ENCODE peak calls at places on chromosomes 6 and 20, in ten cellular contexts. T is astrocyte of the spinal cord, H is GM13977, I is progenitor cell of endocrine pancreas, R is pancreas, C is psoas muscle, S is AG09319, D is lower leg skin, U is sigmoid colon, P is endothelial cell. N is an unnamed sample.

GRCh38 chr6:10099086-10099499 is 315.8 kb downstream of the TFAP2A start:
- DNase-seq in I (no peak), C (no peak), U (no peak), S (no peak), H (no peak), R (peak), D (no peak), T (no peak), P (no peak), N (no peak)

GRCh38 chr20:58647814-58648501 is 3.1 kb upstream of the STX16 start:
- DNase-seq in U (peak), D (no peak), S (no peak), C (no peak), P (no peak), R (no peak), T (peak), H (no peak), I (no peak), N (no peak)

GRCh38 chr20:10673831-10674683 is at the start of gene JAG1:
- DNase-seq in R (peak), I (peak), T (peak), U (peak), P (peak), H (peak), C (peak), S (peak), D (peak), N (peak)

GRCh38 chr6:121686611-121687023 is 251.2 kb downstream of the GJA1 start:
- DNase-seq in I (peak), D (no peak), S (no peak), H (no peak), T (no peak), U (no peak), C (no peak), P (no peak), R (peak), N (no peak)

GRCh38 chr20:18943542-18943941 is 130.0 kb downstream of the SCP2D1 start:
- DNase-seq in T (no peak), S (no peak), D (no peak), H (no peak), I (no peak), R (no peak), U (no peak), P (no peak), C (peak), N (no peak)

GRCh38 chr20:52268184-52268583 is 76.6 kb upstream of the ZFP64 start:
- DNase-seq in I (no peak), D (no peak), R (no peak), S (peak), H (no peak), T (peak), U (no peak), C (no peak), P (no peak), N (no peak)

GRCh38 chr6:88725111-88725711 is 238.2 kb downstream of the RNGTT start:
- DNase-seq in T (peak), U (no peak), R (no peak), D (no peak), S (no peak), I (peak), P (peak), H (no peak), C (peak), N (peak)

GRCh38 chr20:14687317-14687716 is 349.9 kb upstream of the FLRT3 start:
- DNase-seq in I (no peak), T (no peak), H (no peak), U (no peak), D (no peak), S (no peak), C (no peak), P (no peak), R (no peak), N (no peak)

GRCh38 chr6:166608819-166609218 is 18.2 kb downstream of the RPS6KA2 start:
- DNase-seq in I (no peak), D (no peak), H (no peak), C (no peak), S (peak), T (no peak), R (no peak), P (no peak), U (no peak), N (no peak)

GRCh38 chr6:80460396-80460912 is 354.0 kb downstream of the BCKDHB start:
- DNase-seq in D (no peak), S (no peak), C (no peak), T (peak), I (no peak), R (no peak), U (no peak), H (no peak), P (no peak), N (no peak)

GRCh38 chr6:31940256-31940664 is 5.6 kb upstream of the CFB start:
- DNase-seq in T (peak), I (no peak), P (no peak), C (no peak), U (no peak), H (no peak), D (no peak), R (no peak), S (no peak), N (no peak)

GRCh38 chr6:96016781-96017180 is 1.0 kb downstream of the FUT9 start:
- DNase-seq in R (no peak), U (no peak), I (no peak), P (no peak), H (no peak), S (no peak), T (no peak), D (no peak), C (no peak), N (no peak)

GRCh38 chr6:30013296-30013922 is 47.7 kb upstream of the POLR1H start:
- DNase-seq in S (no peak), P (no peak), T (no peak), D (no peak), C (no peak), U (no peak), R (no peak), H (peak), I (peak), N (peak)

GRCh38 chr20:45821942-45822341 is 5.2 kb downstream of the TNNC2 start:
- DNase-seq in P (no peak), S (no peak), C (no peak), T (no peak), U (no peak), H (no peak), I (no peak), R (no peak), D (no peak), N (no peak)

GRCh38 chr20:38875170-38875993 is 50.8 kb upstream of the FAM83D start:
- DNase-seq in U (no peak), S (no peak), I (no peak), D (no peak), C (no peak), P (peak), R (no peak), H (peak), T (no peak), N (peak)

GRCh38 chr6:35081426-35081851 is 59.7 kb downstream of the TCP11 start:
- DNase-seq in U (peak), D (peak), T (peak), H (no peak), S (no peak), C (no peak), P (no peak), I (no peak), R (no peak), N (no peak)

GRCh38 chr6:32108094-32108627 is 977 bp downstream of the TNXB start:
- DNase-seq in U (peak), R (peak), H (no peak), T (no peak), D (peak), S (no peak), I (no peak), C (peak), P (no peak), N (no peak)

GRCh38 chr6:141443032-141443431 is 689.7 kb upstream of the GJE1 start:
- DNase-seq in H (no peak), S (no peak), U (no peak), T (no peak), R (no peak), I (no peak), D (no peak), C (no peak), P (no peak), N (no peak)

GRCh38 chr6:11366934-11367637 is 134.6 kb upstream of the NEDD9 start:
- DNase-seq in C (no peak), I (no peak), T (peak), R (no peak), S (no peak), H (no peak), P (no peak), U (no peak), D (no peak), N (no peak)

GRCh38 chr6:160147146-160147536 is 25.5 kb downstream of the SLC22A1 start:
- DNase-seq in H (no peak), R (no peak), S (no peak), I (no peak), D (no peak), U (peak), P (no peak), T (no peak), C (no peak), N (no peak)

GRCh38 chr20:23203310-23203709 is 117.2 kb upstream of the CD93 start:
- DNase-seq in P (no peak), C (no peak), T (no peak), D (peak), S (no peak), I (no peak), U (no peak), R (no peak), H (no peak), N (no peak)

GRCh38 chr20:23151008-23151703 is 65.0 kb upstream of the CD93 start:
- DNase-seq in I (no peak), S (no peak), P (no peak), C (no peak), R (no peak), T (no peak), U (no peak), D (peak), H (no peak), N (no peak)

GRCh38 chr6:104623052-104623690 is 236.5 kb downstream of the HACE1 start:
- DNase-seq in S (no peak), P (peak), T (no peak), I (no peak), D (no peak), H (no peak), R (no peak), C (no peak), U (no peak), N (no peak)

GRCh38 chr20:58309607-58310290 is at the start of gene RAB22A:
- DNase-seq in R (peak), U (peak), P (peak), I (peak), D (peak), H (peak), T (peak), C (peak), S (peak), N (peak)

GRCh38 chr6:167697316-167697715 is 129.4 kb upstream of the AFDN start:
- DNase-seq in C (no peak), T (peak), D (no peak), S (no peak), H (no peak), R (no peak), U (no peak), I (no peak), P (no peak), N (no peak)

GRCh38 chr6:35435075-35435837 is 16.9 kb upstream of the FANCE start:
- DNase-seq in U (no peak), T (no peak), S (no peak), H (no peak), D (no peak), C (no peak), R (peak), I (no peak), P (no peak), N (no peak)

GRCh38 chr6:8192067-8192466 is 89.7 kb upstream of the EEF1E1 start:
- DNase-seq in U (no peak), T (no peak), R (no peak), I (no peak), P (no peak), C (no peak), H (no peak), S (no peak), D (no peak), N (no peak)

GRCh38 chr6:154888896-154889295 is 106.2 kb upstream of the TIAM2 start:
- DNase-seq in P (no peak), H (no peak), I (no peak), D (no peak), R (no peak), T (no peak), S (no peak), C (no peak), U (no peak), N (no peak)

GRCh38 chr6:103870970-103871369 is 988.7 kb downstream of the HACE1 start:
- DNase-seq in P (no peak), R (no peak), H (no peak), I (no peak), S (no peak), T (no peak), D (no peak), U (no peak), C (no peak), N (no peak)

GRCh38 chr20:47960277-47960676 is 175.0 kb upstream of the SULF2 start:
- DNase-seq in P (no peak), U (no peak), H (no peak), R (no peak), S (no peak), D (no peak), T (no peak), C (no peak), I (no peak), N (no peak)

GRCh38 chr6:167524720-167525119 is 199.8 kb downstream of the TTLL2 start:
- DNase-seq in R (no peak), D (peak), I (no peak), C (no peak), U (no peak), P (no peak), T (no peak), H (no peak), S (no peak), N (no peak)

GRCh38 chr6:67736816-67737215 is 898.3 kb upstream of the ADGRB3 start:
- DNase-seq in S (no peak), P (no peak), R (no peak), T (peak), C (no peak), I (no peak), U (no peak), H (no peak), D (no peak), N (no peak)

GRCh38 chr6:131694832-131695426 is 6.3 kb downstream of the OR2A4 start:
- DNase-seq in I (peak), P (peak), S (peak), T (peak), H (peak), D (no peak), R (no peak), U (no peak), C (peak), N (peak)

GRCh38 chr6:135145509-135145865 is 35.6 kb upstream of the MYB start:
- DNase-seq in H (no peak), U (no peak), I (no peak), C (no peak), S (no peak), P (no peak), T (peak), D (no peak), R (no peak), N (no peak)

GRCh38 chr6:50333696-50334095 is 284.0 kb upstream of the DEFB112 start:
- DNase-seq in C (no peak), I (no peak), H (no peak), P (no peak), S (no peak), U (no peak), D (no peak), R (no peak), T (no peak), N (no peak)

GRCh38 chr20:4366076-4366475 is 350.7 kb upstream of the RNF24 start:
- DNase-seq in H (no peak), U (no peak), D (no peak), C (no peak), P (no peak), S (peak), T (no peak), R (no peak), I (no peak), N (no peak)

GRCh38 chr6:5490495-5491069 is 229.3 kb downstream of the FARS2 start:
- DNase-seq in I (no peak), T (no peak), D (no peak), P (no peak), S (no peak), U (no peak), C (no peak), H (no peak), R (no peak), N (no peak)

DNA sequence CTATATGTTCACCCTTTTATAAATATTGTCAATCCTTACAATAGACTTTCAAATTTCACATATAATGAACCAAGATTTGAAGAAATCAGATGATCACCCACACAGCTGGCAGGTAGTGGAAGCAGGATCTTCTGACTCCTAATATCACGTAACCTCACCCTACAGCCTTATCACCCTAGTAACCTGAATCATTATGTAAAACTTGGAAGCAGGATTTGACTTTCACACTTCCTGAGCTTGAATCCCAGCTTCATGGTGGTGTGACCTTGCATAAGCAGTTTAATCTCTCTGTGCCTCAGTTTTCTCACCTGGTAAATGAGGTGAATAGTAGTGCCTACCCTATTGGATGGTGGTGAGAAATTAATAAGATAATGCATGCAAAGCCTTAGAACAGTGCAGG is 16.4 kb downstream of the SPTLC3 start:
- DNase-seq in S (no peak), C (no peak), H (no peak), T (no peak), D (no peak), P (no peak), R (no peak), I (no peak), U (no peak), N (no peak)
- TF ChIP-seq CTCF in S (no peak), C (no peak), H (no peak), T (no peak), D (no peak), P (no peak), R (no peak), I (no peak), U (no peak), N (no peak)

GRCh38 chr20:62686869-62687830 is 21.5 kb upstream of the NTSR1 start:
- DNase-seq in P (no peak), I (no peak), C (no peak), H (no peak), D (no peak), S (no peak), T (no peak), U (no peak), R (peak), N (no peak)

GRCh38 chr20:62689861-62690644 is 18.6 kb upstream of the NTSR1 start:
- DNase-seq in U (no peak), I (no peak), S (no peak), R (peak), H (no peak), P (no peak), D (no peak), T (no peak), C (no peak), N (no peak)

GRCh38 chr20:62688083-62688482 is 20.6 kb upstream of the NTSR1 start:
- DNase-seq in T (no peak), C (no peak), R (peak), H (no peak), I (no peak), S (no peak), U (no peak), P (no peak), D (no peak), N (no peak)

GRCh38 chr20:62691485-62691884 is 17.2 kb upstream of the NTSR1 start:
- DNase-seq in U (no peak), D (no peak), R (no peak), T (no peak), H (no peak), S (no peak), P (no peak), I (no peak), C (no peak), N (no peak)

DNA sequence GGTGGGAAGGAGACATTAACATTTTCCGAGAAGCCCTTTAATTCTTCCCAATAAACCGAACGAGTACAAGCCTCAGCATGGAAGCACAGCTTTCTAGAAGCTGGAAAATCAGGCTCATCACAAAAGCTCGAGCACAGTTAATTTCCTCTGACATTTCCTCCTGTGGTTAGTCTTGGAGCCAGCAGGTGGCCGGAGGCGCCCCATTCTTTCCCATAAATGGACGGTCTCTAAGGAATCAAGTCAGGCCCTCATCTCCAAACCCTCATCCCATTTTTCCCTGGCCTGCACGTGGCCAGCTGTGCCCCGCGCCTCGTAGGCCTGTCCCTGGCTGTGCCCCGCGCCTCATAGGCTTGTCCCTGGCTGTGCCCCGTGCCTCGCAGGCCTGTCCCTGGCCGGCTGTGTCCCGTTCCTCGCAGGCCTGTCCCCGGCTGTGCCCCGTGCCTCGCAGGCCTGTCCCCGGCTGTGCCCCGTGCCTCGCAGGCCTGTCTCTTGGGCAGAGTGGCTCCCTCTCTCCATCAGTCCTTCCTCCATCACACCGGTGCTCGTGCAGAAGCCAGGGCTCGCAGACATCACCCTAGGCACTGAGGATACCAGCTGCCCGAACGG is 19.7 kb upstream of the NTSR1 start:
- DNase-seq in H (no peak), S (no peak), P (no peak), D (no peak), U (no peak), C (no peak), R (no peak), I (no peak), T (peak), N (no peak)
- TF ChIP-seq CTCF in H (no peak), S (no peak), P (peak), D (no peak), U (peak), C (no peak), R (no peak), I (peak), T (peak), N (no peak)

DNA sequence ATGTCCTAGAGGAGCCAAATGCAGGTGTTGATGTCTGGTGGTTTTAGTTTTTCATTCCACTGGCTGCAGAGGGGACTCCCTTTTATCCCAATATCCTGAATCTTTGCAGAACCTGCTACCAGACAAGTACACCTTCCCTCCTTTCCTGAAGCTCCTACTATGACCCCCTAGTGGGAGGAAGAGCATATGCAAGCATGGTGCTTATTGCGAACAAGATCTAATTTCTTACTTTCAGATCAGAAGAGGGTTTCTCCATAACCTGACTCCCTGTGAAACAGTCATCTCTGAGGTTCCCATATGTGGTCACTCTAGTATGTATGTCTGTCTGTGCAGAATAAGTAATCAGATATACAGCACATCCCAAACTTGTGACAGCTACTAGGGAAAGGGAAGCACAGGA is 277.2 kb downstream of the ARHGAP18 start:
- DNase-seq in S (no peak), I (no peak), P (no peak), D (no peak), C (no peak), R (no peak), H (no peak), U (no peak), T (peak), N (no peak)
- TF ChIP-seq CTCF in S (no peak), I (peak), P (no peak), D (no peak), C (no peak), R (no peak), H (peak), U (no peak), T (peak), N (no peak)

DNA sequence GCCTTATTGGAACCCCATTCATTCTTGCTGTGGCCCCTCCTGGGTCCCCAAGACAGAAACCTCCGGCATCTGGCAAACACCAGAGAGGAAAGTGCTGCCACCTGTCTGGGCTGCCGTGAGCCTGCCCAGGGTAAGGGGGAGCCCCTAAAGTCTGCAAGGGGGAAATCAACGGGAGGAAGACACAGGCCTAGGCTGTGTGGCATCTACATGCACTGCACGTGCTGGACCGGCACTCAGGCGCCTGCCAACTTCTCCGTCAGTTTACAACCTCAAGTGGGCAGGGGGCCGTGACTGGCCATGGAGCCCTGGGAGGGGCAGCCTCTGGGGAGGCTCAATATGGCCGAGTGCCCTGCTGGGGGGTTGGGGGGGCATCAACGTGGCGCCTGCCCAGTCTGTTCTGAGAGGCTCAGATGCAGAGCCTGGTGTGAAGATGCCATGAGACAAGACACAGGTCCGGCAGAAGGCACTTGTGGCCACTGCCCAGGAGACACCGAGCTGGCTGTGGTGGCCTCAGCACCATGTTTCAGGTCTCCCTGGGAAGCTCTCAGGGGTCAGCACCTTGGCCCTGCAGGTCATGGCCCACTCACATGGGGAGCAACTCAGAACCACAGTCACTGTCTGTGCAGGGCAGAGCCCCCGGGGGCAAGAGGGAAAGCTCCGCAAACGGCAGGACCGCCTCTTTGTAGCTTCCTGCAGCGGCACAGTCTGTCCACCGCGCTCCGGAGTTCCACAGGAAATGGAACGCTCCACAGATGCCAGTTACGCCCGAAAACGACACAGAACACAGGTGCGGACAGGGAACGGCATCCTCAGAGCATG is 8.4 kb downstream of the UCKL1 start:
- DNase-seq in P (no peak), H (no peak), R (peak), U (peak), S (no peak), T (no peak), C (peak), D (no peak), I (no peak), N (no peak)
- TF ChIP-seq CTCF in P (no peak), H (peak), R (no peak), U (no peak), S (no peak), T (no peak), C (no peak), D (no peak), I (no peak), N (no peak)

N was measured in GM20000.